ENCODE peak calls at places on chromosomes 5 and 9, in ten cellular contexts. G, T, E, D, R, H, C, J, O and Q are unnamed samples.

GRCh38 chr5:3009605-3010004 is 258.1 kb upstream of the IRX2 start:
- DNase-seq in E (no peak), C (peak), D (no peak), J (no peak), H (no peak), O (no peak), R (no peak), G (no peak), T (no peak), Q (no peak)

GRCh38 chr5:154756203-154756870 is 1.2 kb downstream of the LARP1 start:
- DNase-seq in J (no peak), T (no peak), H (no peak), R (peak), O (no peak), D (peak), C (peak), G (peak), E (peak), Q (peak)

GRCh38 chr9:112570731-112571167 is 84.1 kb downstream of the KIAA1958 start:
- DNase-seq in J (no peak), O (no peak), G (peak), T (peak), D (no peak), C (no peak), H (no peak), E (no peak), R (peak), Q (no peak)

GRCh38 chr5:35908266-35908665 is 30.2 kb downstream of the CAPSL start:
- DNase-seq in T (no peak), O (no peak), E (peak), J (no peak), H (no peak), D (no peak), C (no peak), R (no peak), G (no peak), Q (no peak)

GRCh38 chr5:67211926-67212325 is 15.3 kb upstream of the CD180 start:
- DNase-seq in O (peak), J (no peak), G (no peak), R (no peak), D (peak), C (peak), T (no peak), H (no peak), E (no peak), Q (no peak)

GRCh38 chr5:150412319-150413175 is at the start of gene CD74:
- DNase-seq in E (peak), C (peak), D (peak), G (peak), H (peak), R (peak), T (no peak), J (no peak), O (no peak), Q (no peak)

GRCh38 chr9:3875371-3876132 is 349.8 kb upstream of the RFX3 start:
- DNase-seq in R (no peak), J (peak), O (peak), H (no peak), G (no peak), T (no peak), C (no peak), E (no peak), D (peak), Q (no peak)

GRCh38 chr5:14202462-14202861 is 59.3 kb downstream of the TRIO start:
- DNase-seq in G (no peak), C (no peak), D (no peak), T (peak), J (no peak), E (no peak), R (no peak), H (no peak), O (no peak), Q (no peak)

GRCh38 chr5:109936996-109937395 is 247.3 kb downstream of the MAN2A1 start:
- DNase-seq in R (no peak), H (no peak), E (peak), T (no peak), D (no peak), J (no peak), G (no peak), C (no peak), O (no peak), Q (no peak)

GRCh38 chr9:33170464-33171156 is 3.5 kb upstream of the B4GALT1 start:
- DNase-seq in C (peak), O (no peak), R (peak), E (peak), J (no peak), G (peak), T (no peak), H (peak), D (no peak), Q (no peak)

GRCh38 chr9:35161713-35162604 is at the start of gene UNC13B:
- DNase-seq in R (peak), E (peak), T (peak), H (peak), D (peak), G (peak), J (peak), C (peak), O (peak), Q (peak)

GRCh38 chr5:59293700-59294099 is 599.8 kb downstream of the PDE4D start:
- DNase-seq in D (no peak), T (no peak), C (no peak), R (no peak), H (no peak), J (no peak), E (no peak), O (no peak), G (no peak), Q (no peak)

GRCh38 chr5:150469718-150470470 is 20.4 kb upstream of the RPS14 start:
- DNase-seq in E (no peak), J (peak), D (peak), H (no peak), R (no peak), O (peak), C (no peak), T (no peak), G (no peak), Q (no peak)

GRCh38 chr5:106331415-106331814 is 1339.3 kb downstream of the EFNA5 start:
- DNase-seq in O (peak), R (no peak), G (no peak), H (no peak), D (peak), E (no peak), T (no peak), J (peak), C (no peak), Q (no peak)

GRCh38 chr5:73749485-73750270 is 123.7 kb downstream of the ARHGEF28 start:
- DNase-seq in D (no peak), G (no peak), T (no peak), R (no peak), J (no peak), H (no peak), E (no peak), C (no peak), O (no peak), Q (no peak)

GRCh38 chr9:90894956-90895687 is 93.5 kb downstream of the SYK start:
- DNase-seq in R (no peak), T (no peak), D (peak), G (no peak), J (no peak), C (no peak), O (no peak), E (peak), H (no peak), Q (peak)

GRCh38 chr5:76960004-76960625 is 7.3 kb downstream of the CRHBP start:
- DNase-seq in H (no peak), C (no peak), T (no peak), O (no peak), G (no peak), D (no peak), J (no peak), R (no peak), E (no peak), Q (no peak)

GRCh38 chr5:173547579-173547978 is 68.9 kb downstream of the BOD1 start:
- DNase-seq in D (no peak), O (no peak), J (peak), E (no peak), G (no peak), T (no peak), R (no peak), C (no peak), H (no peak), Q (no peak)

GRCh38 chr5:161230222-161230621 is 316.3 kb downstream of the GABRB2 start:
- DNase-seq in O (no peak), R (peak), T (no peak), D (no peak), G (peak), J (no peak), H (no peak), C (no peak), E (no peak), Q (no peak)

GRCh38 chr5:127648997-127649550 is at the start of gene CTXN3:
- DNase-seq in D (no peak), E (no peak), G (no peak), H (no peak), T (no peak), J (no peak), R (no peak), C (no peak), O (no peak), Q (no peak)

GRCh38 chr5:127650022-127650421 is 1.1 kb downstream of the CTXN3 start:
- DNase-seq in E (no peak), T (no peak), O (no peak), R (no peak), C (peak), G (no peak), H (no peak), J (no peak), D (peak), Q (no peak)

GRCh38 chr5:127652952-127653611 is 4.2 kb downstream of the CTXN3 start:
- DNase-seq in O (no peak), G (no peak), H (no peak), C (no peak), D (no peak), T (no peak), R (no peak), E (no peak), J (no peak), Q (no peak)

GRCh38 chr5:127647361-127647958 is 1.4 kb upstream of the CTXN3 start:
- DNase-seq in R (no peak), H (no peak), C (peak), J (no peak), D (no peak), T (no peak), O (no peak), G (no peak), E (no peak), Q (no peak)

DNA sequence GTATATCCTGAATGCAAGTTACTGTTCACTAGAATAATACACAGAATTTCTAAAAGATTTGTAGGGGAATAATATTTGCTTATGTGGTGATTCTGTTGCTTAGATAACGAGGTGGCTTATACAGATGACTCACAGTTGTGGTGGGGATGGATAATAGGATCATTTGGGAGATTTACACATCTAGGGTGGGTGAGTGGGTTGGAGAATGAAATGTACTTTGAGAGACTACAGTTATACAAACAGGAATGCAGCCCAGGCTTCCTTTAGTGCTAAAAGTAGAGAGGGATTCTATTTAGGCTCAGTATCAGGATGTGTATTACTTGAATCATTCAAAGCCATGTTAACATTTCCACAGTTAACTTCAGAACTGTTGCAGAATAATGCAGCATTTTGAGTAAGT is 1.8 kb downstream of the CTXN3 start:
- DNase-seq in T (no peak), G (no peak), D (peak), E (no peak), J (peak), C (no peak), R (no peak), O (no peak), H (no peak), Q (no peak)
- H3K4me3 ChIP-seq in T (no peak), G (no peak), D (no peak), E (no peak), J (no peak), C (no peak), R (no peak), O (no peak), H (no peak), Q (no peak)

GRCh38 chr9:114446672-114447450 is 58.4 kb downstream of the WHRN start:
- DNase-seq in H (no peak), D (no peak), J (no peak), T (no peak), O (no peak), R (no peak), E (no peak), G (no peak), C (no peak), Q (no peak)
- H3K4me3 ChIP-seq in H (no peak), D (peak), J (no peak), T (no peak), O (no peak), R (no peak), E (no peak), G (no peak), C (no peak), Q (no peak)

DNA sequence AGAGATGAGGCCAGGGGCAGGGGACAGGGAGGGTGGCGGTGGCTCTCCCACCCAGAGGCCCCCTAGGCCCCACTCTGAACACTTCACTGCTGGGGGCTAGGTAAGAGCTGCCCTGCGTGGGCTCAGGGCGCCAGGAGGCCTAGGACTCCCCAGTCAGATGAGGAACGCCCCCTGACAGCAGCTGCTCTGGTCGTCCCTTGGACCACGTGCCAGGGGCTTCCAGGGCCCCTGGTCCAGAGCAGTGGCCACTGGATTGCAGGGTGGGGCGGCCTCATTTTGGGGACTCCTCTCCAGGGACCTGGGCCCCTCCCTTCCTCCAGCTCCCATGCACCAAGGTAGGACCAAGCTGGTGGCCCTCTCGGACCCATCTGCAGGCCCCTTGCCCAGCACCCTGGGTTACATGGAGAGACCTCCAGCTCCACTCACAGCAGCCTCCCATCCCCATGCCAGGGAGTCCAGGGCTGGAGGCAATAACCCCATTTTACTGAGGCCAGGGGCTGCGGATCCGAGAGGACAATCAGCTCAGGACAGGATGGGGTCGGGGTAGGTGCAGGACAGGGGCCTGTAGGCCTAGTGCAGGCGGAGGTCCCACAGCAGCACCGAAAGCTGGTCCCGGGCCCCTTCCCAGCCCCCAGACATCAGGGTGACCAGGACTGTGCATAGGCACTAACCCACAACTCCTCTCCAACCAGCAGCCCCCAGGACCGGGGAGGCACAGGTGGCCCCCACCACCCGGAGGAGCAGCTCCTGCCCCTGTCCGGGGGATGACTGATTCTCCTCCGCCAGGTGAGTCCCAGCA is 1.5 kb downstream of the EGFL7 start:
- DNase-seq in C (no peak), E (no peak), O (no peak), D (no peak), H (no peak), T (no peak), G (no peak), J (no peak), R (no peak), Q (no peak)
- H3K4me3 ChIP-seq in C (peak), E (no peak), O (no peak), D (no peak), H (peak), T (no peak), G (no peak), J (no peak), R (peak), Q (no peak)

DNA sequence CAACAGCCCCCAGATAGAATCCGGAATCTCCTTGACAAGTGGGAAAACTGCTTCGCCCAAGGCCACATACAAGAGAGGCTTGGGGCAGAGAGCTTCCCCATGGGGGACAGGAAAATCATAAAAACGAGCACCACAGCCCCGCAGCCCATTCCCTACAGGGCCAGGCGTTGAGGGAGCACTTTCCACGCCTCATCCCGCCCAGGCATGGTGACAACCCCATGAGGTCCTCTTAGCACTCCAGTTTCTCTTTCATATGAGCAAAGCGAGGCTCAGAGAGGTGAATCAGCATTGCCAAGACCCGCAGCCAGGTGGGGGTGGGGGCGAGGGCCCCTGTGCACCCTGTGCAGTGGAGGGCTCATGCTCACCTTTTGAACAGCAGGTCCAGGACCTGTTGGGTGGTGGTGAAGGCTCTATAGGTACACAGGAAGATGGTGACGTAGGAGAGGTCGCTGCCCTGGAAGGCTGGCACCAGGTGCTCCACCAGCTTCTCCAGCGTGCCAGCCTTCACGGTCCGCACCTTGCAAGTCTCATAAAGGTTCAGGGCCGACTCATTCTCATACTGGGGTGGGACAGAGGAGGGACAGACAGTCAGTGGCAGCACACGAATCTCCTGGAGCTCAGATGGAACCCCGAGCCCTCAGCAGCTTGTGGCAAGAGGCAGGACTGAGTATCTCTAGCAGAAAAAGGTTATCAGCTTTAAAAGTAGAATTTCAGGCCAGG is 10.9 kb downstream of the RALGDS start:
- DNase-seq in H (no peak), O (no peak), J (no peak), G (no peak), D (no peak), T (no peak), R (no peak), E (no peak), C (peak), Q (no peak)
- H3K4me3 ChIP-seq in H (no peak), O (no peak), J (no peak), G (no peak), D (no peak), T (no peak), R (no peak), E (no peak), C (no peak), Q (no peak)

DNA sequence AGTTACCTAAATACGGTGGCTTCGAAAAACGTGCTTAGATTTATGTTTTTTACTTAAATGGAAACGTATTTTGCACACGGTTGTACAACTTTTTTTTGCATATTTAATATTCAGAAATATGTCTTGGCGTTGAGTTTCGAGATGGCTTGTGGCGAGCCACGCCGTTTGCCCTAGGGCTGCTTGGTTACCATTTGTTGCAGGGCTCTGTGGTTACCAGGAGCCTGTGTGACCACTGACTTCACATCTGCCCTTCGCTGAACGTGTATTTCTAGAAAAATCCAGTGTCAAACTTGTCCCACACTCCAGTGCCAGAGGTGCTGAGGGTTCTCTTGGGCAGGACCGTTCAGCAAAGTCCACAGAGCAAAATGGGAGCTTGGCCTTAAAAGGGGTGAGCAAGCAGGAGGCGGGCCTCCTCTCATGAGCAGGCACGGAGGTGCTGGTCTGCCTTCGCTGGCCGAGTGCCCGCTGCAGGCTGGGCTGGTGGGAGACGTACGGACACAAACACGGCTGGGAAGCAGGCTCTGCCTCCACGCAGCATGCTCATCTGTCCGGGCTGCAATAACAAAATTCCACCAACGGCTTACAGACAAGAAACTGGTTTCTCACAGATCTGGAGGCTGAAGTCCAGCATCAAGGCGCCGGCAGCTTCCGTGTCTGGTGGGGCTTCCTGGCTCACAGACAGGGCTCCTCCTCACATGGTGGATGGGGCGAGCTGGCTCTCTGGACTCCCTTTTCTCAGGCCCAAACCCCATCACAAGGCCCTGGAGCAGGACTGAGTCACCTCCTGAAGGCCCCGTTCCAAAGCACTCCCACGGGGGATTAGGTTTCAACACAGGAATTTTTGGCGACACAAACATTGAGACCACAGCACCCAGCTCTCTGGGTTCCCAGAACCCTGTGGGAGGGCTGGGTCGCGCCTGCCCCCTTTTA is 5.4 kb downstream of the MRPL36 start:
- DNase-seq in D (peak), H (no peak), J (peak), R (no peak), E (no peak), O (peak), T (no peak), G (peak), C (peak), Q (no peak)
- H3K4me3 ChIP-seq in D (no peak), H (no peak), J (no peak), R (no peak), E (peak), O (no peak), T (no peak), G (no peak), C (no peak), Q (no peak)

GRCh38 chr5:130724658-130725057 is 440.4 kb downstream of the HINT1 start:
- DNase-seq in G (no peak), C (no peak), E (no peak), O (no peak), H (no peak), D (no peak), R (no peak), T (no peak), J (no peak), Q (no peak)
- H3K4me3 ChIP-seq in G (no peak), C (no peak), E (no peak), O (no peak), H (no peak), D (no peak), R (no peak), T (no peak), J (no peak), Q (no peak)